ENCODE peak calls at places on chromosome 11, in seven cellular contexts. One of them, this sample, is unnamed.

GRCh38 chr11:46381046-46381835 is at the start of gene MDK:
- ATAC-seq in CD4-positive, CD25-positive, alpha-beta regulatory T cell: peak; percentile 1
- ATAC-seq in Panc1: peak; percentile 20
- ATAC-seq in stimulated activated naive B cell treated with anti-CD40 and anti-IgM and Interleukin-4, amounts not matched to agents 10 μg/mL and 1 μg/mL and 100 μg/mL, for 72 hours: peak; percentile 53
- ATAC-seq in naive thymus-derived CD8-positive, alpha-beta T cell: peak; percentile 24
- ATAC-seq in Right ventricle myocardium inferior: peak; percentile 5
- ATAC-seq in Right ventricle myocardium superior: peak; percentile 9
- ATAC-seq in this sample: peak; percentile 14

GRCh38 chr11:11961399-11962028 is 46.9 kb downstream of the DKK3 start:
- ATAC-seq in CD4-positive, CD25-positive, alpha-beta regulatory T cell: no peak
- ATAC-seq in Panc1: no peak
- ATAC-seq in stimulated activated naive B cell treated with anti-CD40 and anti-IgM and Interleukin-4, amounts not matched to agents 10 μg/mL and 1 μg/mL and 100 μg/mL, for 72 hours: no peak
- ATAC-seq in naive thymus-derived CD8-positive, alpha-beta T cell: no peak
- ATAC-seq in Right ventricle myocardium inferior: no peak
- ATAC-seq in Right ventricle myocardium superior: no peak
- ATAC-seq in this sample: peak; percentile 37

GRCh38 chr11:67492801-67493547 is 10.1 kb downstream of the AIP start:
- ATAC-seq in CD4-positive, CD25-positive, alpha-beta regulatory T cell: no peak
- ATAC-seq in Panc1: peak; percentile 34
- ATAC-seq in stimulated activated naive B cell treated with anti-CD40 and anti-IgM and Interleukin-4, amounts not matched to agents 10 μg/mL and 1 μg/mL and 100 μg/mL, for 72 hours: no peak
- ATAC-seq in naive thymus-derived CD8-positive, alpha-beta T cell: no peak
- ATAC-seq in Right ventricle myocardium inferior: no peak
- ATAC-seq in Right ventricle myocardium superior: no peak
- ATAC-seq in this sample: no peak

GRCh38 chr11:34356918-34357645 is 728 bp downstream of the ABTB2 start:
- ATAC-seq in CD4-positive, CD25-positive, alpha-beta regulatory T cell: peak; percentile 17
- ATAC-seq in Panc1: peak; percentile 37
- ATAC-seq in stimulated activated naive B cell treated with anti-CD40 and anti-IgM and Interleukin-4, amounts not matched to agents 10 μg/mL and 1 μg/mL and 100 μg/mL, for 72 hours: peak; percentile 38
- ATAC-seq in naive thymus-derived CD8-positive, alpha-beta T cell: peak; percentile 36
- ATAC-seq in Right ventricle myocardium inferior: peak; percentile 66
- ATAC-seq in Right ventricle myocardium superior: peak; percentile 75
- ATAC-seq in this sample: peak; percentile 68

GRCh38 chr11:116733386-116733755 is 39.4 kb downstream of the BUD13 start:
- ATAC-seq in CD4-positive, CD25-positive, alpha-beta regulatory T cell: no peak
- ATAC-seq in Panc1: no peak
- ATAC-seq in stimulated activated naive B cell treated with anti-CD40 and anti-IgM and Interleukin-4, amounts not matched to agents 10 μg/mL and 1 μg/mL and 100 μg/mL, for 72 hours: peak; percentile 33
- ATAC-seq in naive thymus-derived CD8-positive, alpha-beta T cell: no peak
- ATAC-seq in Right ventricle myocardium inferior: no peak
- ATAC-seq in Right ventricle myocardium superior: no peak
- ATAC-seq in this sample: no peak

GRCh38 chr11:119504366-119504765 is 81.4 kb upstream of the THY1 start:
- ATAC-seq in CD4-positive, CD25-positive, alpha-beta regulatory T cell: no peak
- ATAC-seq in Panc1: no peak
- ATAC-seq in stimulated activated naive B cell treated with anti-CD40 and anti-IgM and Interleukin-4, amounts not matched to agents 10 μg/mL and 1 μg/mL and 100 μg/mL, for 72 hours: peak; percentile 23
- ATAC-seq in naive thymus-derived CD8-positive, alpha-beta T cell: no peak
- ATAC-seq in Right ventricle myocardium inferior: no peak
- ATAC-seq in Right ventricle myocardium superior: no peak
- ATAC-seq in this sample: no peak

GRCh38 chr11:85742873-85743275 is 56.9 kb upstream of the CCDC89 start:
- ATAC-seq in CD4-positive, CD25-positive, alpha-beta regulatory T cell: no peak
- ATAC-seq in Panc1: no peak
- ATAC-seq in stimulated activated naive B cell treated with anti-CD40 and anti-IgM and Interleukin-4, amounts not matched to agents 10 μg/mL and 1 μg/mL and 100 μg/mL, for 72 hours: peak; percentile 44
- ATAC-seq in naive thymus-derived CD8-positive, alpha-beta T cell: peak; percentile 71
- ATAC-seq in Right ventricle myocardium inferior: no peak
- ATAC-seq in Right ventricle myocardium superior: no peak
- ATAC-seq in this sample: peak; percentile 98

GRCh38 chr11:18368236-18368635 is 26.1 kb upstream of the LDHA start:
- ATAC-seq in CD4-positive, CD25-positive, alpha-beta regulatory T cell: no peak
- ATAC-seq in Panc1: peak; percentile 47
- ATAC-seq in stimulated activated naive B cell treated with anti-CD40 and anti-IgM and Interleukin-4, amounts not matched to agents 10 μg/mL and 1 μg/mL and 100 μg/mL, for 72 hours: no peak
- ATAC-seq in naive thymus-derived CD8-positive, alpha-beta T cell: no peak
- ATAC-seq in Right ventricle myocardium inferior: no peak
- ATAC-seq in Right ventricle myocardium superior: no peak
- ATAC-seq in this sample: no peak

GRCh38 chr11:128472128-128473110 is 114.9 kb downstream of the ETS1 start:
- ATAC-seq in CD4-positive, CD25-positive, alpha-beta regulatory T cell: peak; percentile 10
- ATAC-seq in Panc1: peak; percentile 36
- ATAC-seq in stimulated activated naive B cell treated with anti-CD40 and anti-IgM and Interleukin-4, amounts not matched to agents 10 μg/mL and 1 μg/mL and 100 μg/mL, for 72 hours: peak; percentile 72
- ATAC-seq in naive thymus-derived CD8-positive, alpha-beta T cell: peak; percentile 2
- ATAC-seq in Right ventricle myocardium inferior: no peak
- ATAC-seq in Right ventricle myocardium superior: no peak
- ATAC-seq in this sample: peak; percentile 15

GRCh38 chr11:27012254-27012921 is 18.5 kb downstream of the FIBIN start:
- ATAC-seq in CD4-positive, CD25-positive, alpha-beta regulatory T cell: no peak
- ATAC-seq in Panc1: no peak
- ATAC-seq in stimulated activated naive B cell treated with anti-CD40 and anti-IgM and Interleukin-4, amounts not matched to agents 10 μg/mL and 1 μg/mL and 100 μg/mL, for 72 hours: no peak
- ATAC-seq in naive thymus-derived CD8-positive, alpha-beta T cell: no peak
- ATAC-seq in Right ventricle myocardium inferior: peak; percentile 34
- ATAC-seq in Right ventricle myocardium superior: peak; percentile 52
- ATAC-seq in this sample: no peak

GRCh38 chr11:123091541-123091940 is 29.6 kb upstream of the HSPA8 start:
- ATAC-seq in CD4-positive, CD25-positive, alpha-beta regulatory T cell: no peak
- ATAC-seq in Panc1: peak; percentile 35
- ATAC-seq in stimulated activated naive B cell treated with anti-CD40 and anti-IgM and Interleukin-4, amounts not matched to agents 10 μg/mL and 1 μg/mL and 100 μg/mL, for 72 hours: no peak
- ATAC-seq in naive thymus-derived CD8-positive, alpha-beta T cell: no peak
- ATAC-seq in Right ventricle myocardium inferior: no peak
- ATAC-seq in Right ventricle myocardium superior: no peak
- ATAC-seq in this sample: no peak

GRCh38 chr11:1927151-1928037 is 7.9 kb downstream of the TNNT3 start:
- ATAC-seq in CD4-positive, CD25-positive, alpha-beta regulatory T cell: no peak
- ATAC-seq in Panc1: no peak
- ATAC-seq in stimulated activated naive B cell treated with anti-CD40 and anti-IgM and Interleukin-4, amounts not matched to agents 10 μg/mL and 1 μg/mL and 100 μg/mL, for 72 hours: no peak
- ATAC-seq in naive thymus-derived CD8-positive, alpha-beta T cell: no peak
- ATAC-seq in Right ventricle myocardium inferior: peak; percentile 65
- ATAC-seq in Right ventricle myocardium superior: peak; percentile 48
- ATAC-seq in this sample: no peak

GRCh38 chr11:6481924-6482275 is 599 bp downstream of the TIMM10B start:
- ATAC-seq in CD4-positive, CD25-positive, alpha-beta regulatory T cell: no peak
- ATAC-seq in Panc1: peak; percentile 16
- ATAC-seq in stimulated activated naive B cell treated with anti-CD40 and anti-IgM and Interleukin-4, amounts not matched to agents 10 μg/mL and 1 μg/mL and 100 μg/mL, for 72 hours: peak; percentile 4
- ATAC-seq in naive thymus-derived CD8-positive, alpha-beta T cell: peak; percentile 1
- ATAC-seq in Right ventricle myocardium inferior: peak; percentile 4
- ATAC-seq in Right ventricle myocardium superior: no peak
- ATAC-seq in this sample: peak; percentile 32

GRCh38 chr11:118081241-118081958 is 4.5 kb downstream of the TMPRSS4 start:
- ATAC-seq in CD4-positive, CD25-positive, alpha-beta regulatory T cell: no peak
- ATAC-seq in Panc1: no peak
- ATAC-seq in stimulated activated naive B cell treated with anti-CD40 and anti-IgM and Interleukin-4, amounts not matched to agents 10 μg/mL and 1 μg/mL and 100 μg/mL, for 72 hours: no peak
- ATAC-seq in naive thymus-derived CD8-positive, alpha-beta T cell: no peak
- ATAC-seq in Right ventricle myocardium inferior: no peak
- ATAC-seq in Right ventricle myocardium superior: no peak
- ATAC-seq in this sample: no peak